ENCODE peak calls at places on chromosomes 4 and X, in ten cellular contexts. A, Z, H, E, G, P, F, X, Q and J are unnamed samples.

GRCh38 chr4:30473225-30473624 is 246.9 kb upstream of the PCDH7 start:
- DNase-seq in A (no peak), Z (no peak), H (no peak), E (no peak), G (no peak), P (no peak), F (no peak), X (no peak), Q (no peak), J (no peak)

GRCh38 chr4:148618856-148619255 is 176.6 kb upstream of the NR3C2 start:
- DNase-seq in A (no peak), Z (no peak), H (no peak), E (no peak), G (peak), P (no peak), F (no peak), X (no peak), Q (no peak), J (no peak)

GRCh38 chr4:8939887-8940742 is 68.5 kb upstream of the HMX1 start:
- DNase-seq in A (no peak), Z (no peak), H (no peak), E (no peak), G (no peak), P (no peak), F (no peak), X (no peak), Q (no peak), J (no peak)

GRCh38 chrX:151419748-151420147 is 22.7 kb downstream of the VMA21 start:
- DNase-seq in A (no peak), Z (no peak), H (no peak), E (no peak), G (peak), P (no peak), F (no peak), X (no peak), Q (no peak), J (no peak)

GRCh38 chr4:186723207-186724047 is at the start of gene FAT1:
- DNase-seq in A (peak), Z (no peak), H (peak), E (peak), G (peak), P (peak), F (peak), X (no peak), Q (no peak), J (peak)

GRCh38 chrX:8783100-8784098 is 17.8 kb downstream of the FAM9A start:
- DNase-seq in A (no peak), Z (peak), H (no peak), E (peak), G (peak), P (peak), F (peak), X (peak), Q (no peak), J (no peak)

GRCh38 chr4:142126890-142127497 is 490.6 kb downstream of the IL15 start:
- DNase-seq in A (no peak), Z (peak), H (peak), E (no peak), G (peak), P (peak), F (peak), X (peak), Q (peak), J (peak)

GRCh38 chr4:107913283-107913899 is 18.0 kb upstream of the CYP2U1 start:
- DNase-seq in A (no peak), Z (no peak), H (peak), E (no peak), G (peak), P (peak), F (peak), X (peak), Q (no peak), J (peak)

GRCh38 chr4:139015948-139016451 is 419 bp downstream of the NOCT start:
- DNase-seq in A (peak), Z (peak), H (no peak), E (peak), G (peak), P (no peak), F (peak), X (peak), Q (no peak), J (no peak)

GRCh38 chr4:144985536-144985935 is 112.5 kb downstream of the ANAPC10 start:
- DNase-seq in A (no peak), Z (no peak), H (peak), E (no peak), G (no peak), P (no peak), F (no peak), X (no peak), Q (no peak), J (no peak)

GRCh38 chr4:118881512-118882146 is 7.0 kb upstream of the SYNPO2 start:
- DNase-seq in A (no peak), Z (no peak), H (no peak), E (no peak), G (no peak), P (no peak), F (no peak), X (no peak), Q (no peak), J (no peak)

GRCh38 chr4:69874507-69874906 is 14.6 kb upstream of the SULT1E1 start:
- DNase-seq in A (no peak), Z (no peak), H (no peak), E (no peak), G (no peak), P (no peak), F (no peak), X (no peak), Q (no peak), J (no peak)

GRCh38 chrX:19344661-19345060 is 934 bp downstream of the PDHA1 start:
- DNase-seq in A (no peak), Z (no peak), H (no peak), E (no peak), G (no peak), P (no peak), F (no peak), X (no peak), Q (no peak), J (no peak)

GRCh38 chr4:37549003-37549402 is 137.2 kb downstream of the RELL1 start:
- DNase-seq in A (no peak), Z (no peak), H (no peak), E (no peak), G (peak), P (peak), F (peak), X (no peak), Q (peak), J (no peak)

GRCh38 chr4:127870688-127871087 is 10.0 kb upstream of the PLK4 start:
- DNase-seq in A (no peak), Z (no peak), H (peak), E (no peak), G (peak), P (peak), F (peak), X (peak), Q (peak), J (no peak)

GRCh38 chrX:20487227-20487626 is 220.5 kb upstream of the RPS6KA3 start:
- DNase-seq in A (no peak), Z (no peak), H (peak), E (no peak), G (peak), P (peak), F (peak), X (no peak), Q (no peak), J (no peak)

GRCh38 chrX:68396953-68397352 is 36.3 kb downstream of the OPHN1 start:
- DNase-seq in A (no peak), Z (no peak), H (no peak), E (no peak), G (peak), P (no peak), F (peak), X (no peak), Q (no peak), J (no peak)

GRCh38 chr4:185396724-185397402 is at the start of gene ANKRD37:
- DNase-seq in A (peak), Z (no peak), H (no peak), E (peak), G (peak), P (peak), F (peak), X (peak), Q (peak), J (peak)

GRCh38 chr4:168569066-168569908 is 72.4 kb downstream of the PALLD start:
- DNase-seq in A (no peak), Z (no peak), H (no peak), E (no peak), G (peak), P (no peak), F (peak), X (no peak), Q (no peak), J (no peak)

GRCh38 chr4:24730256-24731001 is 64.9 kb upstream of the SOD3 start:
- DNase-seq in A (peak), Z (no peak), H (peak), E (peak), G (peak), P (peak), F (peak), X (no peak), Q (no peak), J (no peak)

GRCh38 chr4:7815981-7816380 is 123.7 kb downstream of the AFAP1 start:
- DNase-seq in A (no peak), Z (no peak), H (no peak), E (no peak), G (peak), P (no peak), F (no peak), X (no peak), Q (no peak), J (no peak)
- TF ChIP-seq CTCF in A (no peak), Z (no peak), H (no peak), E (no peak), G (no peak), P (no peak), F (no peak), X (no peak), Q (no peak), J (no peak)

DNA sequence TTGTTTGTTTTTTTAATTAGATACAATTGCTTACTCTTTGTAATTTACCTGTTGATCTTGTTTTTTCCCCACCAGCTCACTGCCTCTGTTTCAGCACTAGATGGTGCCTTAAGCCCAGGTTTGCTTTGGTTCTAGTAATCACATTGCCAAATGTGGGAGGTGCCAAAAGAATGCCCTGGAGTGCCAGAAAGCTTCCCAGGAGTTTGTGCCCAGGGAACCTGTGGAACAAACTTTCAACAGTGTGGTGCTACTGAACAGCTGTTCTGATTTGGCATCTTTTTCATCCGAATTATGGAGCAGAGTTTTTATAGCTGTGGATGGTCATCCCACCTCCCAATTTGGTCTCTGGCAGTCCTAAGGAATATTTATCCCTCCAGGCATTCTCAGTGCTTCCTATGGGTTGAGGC is 1000.7 kb downstream of the STIM2 start:
- DNase-seq in A (no peak), Z (no peak), H (no peak), E (no peak), G (peak), P (peak), F (peak), X (no peak), Q (no peak), J (no peak)
- TF ChIP-seq CTCF in A (peak), Z (no peak), H (peak), E (peak), G (peak), P (peak), F (peak), X (peak), Q (peak), J (peak)

DNA sequence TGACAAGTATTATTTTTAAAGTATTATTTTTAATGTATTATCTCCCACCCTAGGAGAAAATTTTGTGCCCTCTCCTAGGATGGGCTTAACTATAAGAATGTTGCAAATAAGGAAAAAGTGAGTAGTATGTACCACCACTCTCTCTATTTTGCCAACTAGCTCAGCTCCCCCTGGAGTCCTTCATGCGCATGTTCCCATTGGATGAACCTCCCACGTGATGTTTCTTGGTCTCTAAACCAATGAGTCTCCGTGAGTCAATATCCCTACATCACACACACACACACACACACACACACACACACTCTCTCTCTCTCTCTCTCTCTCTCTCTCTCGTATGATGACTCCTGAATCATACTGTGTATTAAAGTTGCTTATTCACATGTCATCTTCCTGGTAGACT is 129.7 kb upstream of the ZFP42 start:
- DNase-seq in A (no peak), Z (no peak), H (no peak), E (no peak), G (no peak), P (no peak), F (no peak), X (no peak), Q (no peak), J (no peak)
- TF ChIP-seq CTCF in A (no peak), Z (no peak), H (no peak), E (no peak), G (no peak), P (no peak), F (no peak), X (no peak), Q (no peak), J (no peak)

GRCh38 chr4:117700111-117700892 is 334.0 kb upstream of the NDST3 start:
- DNase-seq in A (no peak), Z (no peak), H (no peak), E (no peak), G (no peak), P (no peak), F (no peak), X (no peak), Q (no peak), J (no peak)
- TF ChIP-seq CTCF in A (no peak), Z (no peak), H (no peak), E (no peak), G (no peak), P (no peak), F (no peak), X (no peak), Q (peak), J (peak)

GRCh38 chrX:48713847-48714246 is 17.3 kb downstream of the SUV39H1 start:
- DNase-seq in A (no peak), Z (no peak), H (no peak), E (no peak), G (no peak), P (no peak), F (no peak), X (no peak), Q (no peak), J (no peak)

GRCh38 chrX:48714573-48714972 is 18.0 kb downstream of the SUV39H1 start:
- DNase-seq in A (no peak), Z (no peak), H (peak), E (no peak), G (no peak), P (no peak), F (no peak), X (no peak), Q (no peak), J (no peak)

GRCh38 chrX:48711929-48712505 is 15.5 kb downstream of the SUV39H1 start:
- DNase-seq in A (no peak), Z (no peak), H (no peak), E (no peak), G (no peak), P (no peak), F (no peak), X (no peak), Q (no peak), J (no peak)

GRCh38 chrX:48709522-48710117 is 13.1 kb downstream of the SUV39H1 start:
- DNase-seq in A (no peak), Z (no peak), H (no peak), E (no peak), G (no peak), P (no peak), F (no peak), X (no peak), Q (no peak), J (no peak)

GRCh38 chrX:48711162-48711928 is 14.8 kb downstream of the SUV39H1 start:
- DNase-seq in A (no peak), Z (no peak), H (no peak), E (no peak), G (no peak), P (no peak), F (no peak), X (no peak), Q (no peak), J (no peak)
- TF ChIP-seq CTCF in A (no peak), Z (no peak), H (no peak), E (no peak), G (no peak), P (no peak), F (no peak), X (no peak), Q (no peak), J (no peak)

GRCh38 chr4:113445286-113445685 is 316.3 kb downstream of the CAMK2D start:
- DNase-seq in A (no peak), Z (no peak), H (peak), E (no peak), G (peak), P (peak), F (peak), X (peak), Q (no peak), J (no peak)
- TF ChIP-seq CTCF in A (no peak), Z (no peak), H (no peak), E (no peak), G (no peak), P (no peak), F (no peak), X (no peak), Q (no peak), J (no peak)

DNA sequence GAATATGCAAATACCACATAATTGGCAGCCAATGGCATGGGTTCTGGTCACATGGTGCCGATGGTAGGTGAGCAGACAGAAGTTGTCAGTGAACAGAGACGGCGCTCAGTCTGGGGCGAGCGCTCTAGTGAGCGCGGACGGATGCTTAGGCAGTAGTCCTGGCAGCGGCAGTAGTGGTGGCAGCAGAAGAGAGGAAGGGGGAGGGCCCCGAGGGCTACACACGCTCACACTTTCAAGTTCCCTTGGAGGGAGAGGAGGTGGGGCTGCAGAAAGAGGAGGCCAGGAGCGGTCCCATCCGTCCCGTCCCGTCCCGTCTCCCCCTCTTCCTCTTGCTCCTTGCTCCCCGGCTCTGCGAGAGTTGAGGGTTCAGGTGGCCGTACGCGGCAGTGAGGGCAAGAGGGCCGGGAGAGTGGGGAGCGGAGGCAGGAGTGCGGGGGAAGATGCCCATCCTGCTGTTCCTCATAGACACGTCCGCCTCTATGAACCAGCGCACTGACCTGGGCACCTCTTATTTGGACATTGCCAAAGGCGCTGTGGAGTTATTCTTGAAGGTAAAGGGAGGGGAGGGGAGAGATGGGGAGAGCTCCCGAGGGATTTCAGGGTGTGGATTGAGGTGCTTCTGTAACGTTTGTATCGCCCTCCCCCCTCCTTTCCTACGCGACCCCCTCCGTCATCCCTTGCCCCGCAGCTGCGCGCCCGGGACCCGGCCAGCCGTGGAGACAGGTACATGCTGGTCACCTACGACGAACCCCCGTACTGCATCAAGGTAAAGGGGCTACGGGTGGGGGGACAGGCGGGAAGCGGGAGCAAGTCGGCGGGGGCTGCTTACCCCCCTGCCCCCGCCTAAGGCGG is at the start of gene INTS6L:
- DNase-seq in A (peak), Z (peak), H (peak), E (peak), G (peak), P (peak), F (peak), X (peak), Q (peak), J (peak)
- TF ChIP-seq CTCF in A (no peak), Z (no peak), H (no peak), E (no peak), G (no peak), P (no peak), F (no peak), X (no peak), Q (no peak), J (no peak)

GRCh38 chr4:7510066-7510465 is 75.3 kb upstream of the PSAPL1 start:
- DNase-seq in A (no peak), Z (no peak), H (no peak), E (no peak), G (no peak), P (no peak), F (no peak), X (no peak), Q (no peak), J (no peak)

GRCh38 chr4:7506572-7506971 is 71.8 kb upstream of the PSAPL1 start:
- DNase-seq in A (no peak), Z (no peak), H (no peak), E (no peak), G (no peak), P (no peak), F (no peak), X (no peak), Q (no peak), J (no peak)

GRCh38 chr4:7505116-7505900 is 70.6 kb upstream of the PSAPL1 start:
- DNase-seq in A (no peak), Z (no peak), H (no peak), E (peak), G (no peak), P (no peak), F (no peak), X (no peak), Q (no peak), J (no peak)

GRCh38 chr4:7506119-7506518 is 71.4 kb upstream of the PSAPL1 start:
- DNase-seq in A (no peak), Z (no peak), H (no peak), E (no peak), G (peak), P (no peak), F (no peak), X (no peak), Q (no peak), J (no peak)

DNA sequence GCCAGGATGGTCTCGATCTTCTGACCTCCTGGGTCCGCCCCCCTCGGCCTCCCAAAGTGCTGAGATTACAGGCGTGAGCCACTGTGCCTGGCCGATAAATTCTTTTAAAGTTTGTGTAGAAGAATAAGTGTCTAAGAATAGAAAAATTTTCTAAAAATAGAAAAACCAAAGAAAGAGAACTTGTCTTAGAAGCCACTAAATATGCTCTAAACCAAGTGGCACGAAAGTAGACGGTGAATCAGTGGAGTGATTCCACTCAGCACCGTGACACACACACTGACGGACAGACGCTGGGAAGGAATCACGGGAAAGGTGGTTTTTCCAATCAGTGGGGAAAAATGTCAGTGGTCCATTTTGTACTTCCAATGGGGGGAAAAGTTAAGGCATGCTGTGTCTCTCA is 72.7 kb upstream of the PSAPL1 start:
- DNase-seq in A (no peak), Z (no peak), H (no peak), E (peak), G (peak), P (no peak), F (no peak), X (no peak), Q (no peak), J (no peak)
- TF ChIP-seq CTCF in A (no peak), Z (no peak), H (no peak), E (no peak), G (no peak), P (no peak), F (no peak), X (no peak), Q (no peak), J (no peak)

DNA sequence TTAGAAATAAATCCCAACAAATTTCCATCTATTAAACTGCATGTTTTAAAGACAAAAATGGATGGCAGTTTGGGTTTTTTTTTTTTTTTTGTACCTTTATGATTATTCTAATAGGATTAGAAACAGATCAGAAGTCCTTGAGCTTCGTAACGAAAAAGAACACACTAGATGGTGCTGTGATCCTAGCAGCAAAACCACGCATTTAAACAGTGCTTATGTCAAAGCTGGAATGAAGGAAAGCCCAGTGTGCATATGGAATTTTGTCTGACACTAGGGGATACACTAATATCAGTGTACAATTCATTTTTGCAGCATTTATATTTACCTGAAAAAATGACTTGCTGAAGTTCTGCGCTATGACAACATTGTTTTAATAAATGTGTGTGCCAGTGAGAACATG is 229.1 kb downstream of the VEGFC start:
- DNase-seq in A (no peak), Z (no peak), H (peak), E (no peak), G (no peak), P (peak), F (peak), X (no peak), Q (no peak), J (no peak)
- TF ChIP-seq CTCF in A (no peak), Z (no peak), H (no peak), E (no peak), G (peak), P (peak), F (peak), X (no peak), Q (peak), J (no peak)